ENCODE peak calls at places on chromosome 21, in nine cellular contexts. Z is AG08396; N is amygdala; D is NCI-H1105 treated with DMSO at 0.1 percent for 48 hours; C is left ventricle myocardium superior; Q is stimulated activated CD4-positive, alpha-beta T cell treated with anti-CD3 and anti-CD28 coated beads, Interleukin-12 subunit alpha, Interleukin-12 subunit beta, amount 100 ng/mL, for 4 hours; M is activated naive CD4-positive, alpha-beta T cell treated with anti-CD3 and anti-CD28 coated beads, Interleukin-2, amount 50 U/mL, for 72 hours; X is HTR-8/SVneo; H is effector memory CD4-positive, alpha-beta T cell. W is an unnamed sample.

GRCh38 chr21:31142600-31142999 is 104.3 kb upstream of the KRTAP19-8 start:
- DNase-seq in Z (no peak), N (no peak), D (no peak), C (no peak), Q (no peak), M (no peak), X (peak), H (no peak), W (no peak)

GRCh38 chr21:34679056-34679455 is 10.3 kb downstream of the CLIC6 start:
- DNase-seq in Z (no peak), N (no peak), D (no peak), C (no peak), Q (no peak), M (no peak), X (no peak), H (no peak), W (no peak)

GRCh38 chr21:34205811-34206635 is 132.6 kb downstream of the MRPS6 start:
- DNase-seq in Z (no peak), N (no peak), D (peak), C (no peak), Q (no peak), M (no peak), X (no peak), H (no peak), W (no peak)

GRCh38 chr21:29538115-29538514 is 239.4 kb downstream of the BACH1 start:
- DNase-seq in Z (no peak), N (no peak), D (no peak), C (no peak), Q (no peak), M (no peak), X (no peak), H (no peak), W (no peak)

GRCh38 chr21:38861006-38861405 is 55.3 kb downstream of the ETS2 start:
- DNase-seq in Z (no peak), N (no peak), D (peak), C (peak), Q (no peak), M (no peak), X (no peak), H (no peak), W (peak)

GRCh38 chr21:16192900-16193299 is 463.1 kb downstream of the USP25 start:
- DNase-seq in Z (no peak), N (no peak), D (no peak), C (no peak), Q (no peak), M (no peak), X (no peak), H (no peak), W (no peak)

GRCh38 chr21:31157756-31158155 is 119.5 kb upstream of the KRTAP19-8 start:
- DNase-seq in Z (no peak), N (no peak), D (no peak), C (no peak), Q (no peak), M (no peak), X (no peak), H (no peak), W (no peak)

GRCh38 chr21:35291963-35292627 is 243.0 kb upstream of the RUNX1 start:
- DNase-seq in Z (no peak), N (no peak), D (no peak), C (no peak), Q (no peak), M (no peak), X (no peak), H (no peak), W (no peak)

GRCh38 chr21:32549861-32550260 is 35.5 kb downstream of the TCP10L start:
- DNase-seq in Z (no peak), N (no peak), D (no peak), C (no peak), Q (no peak), M (no peak), X (no peak), H (no peak), W (no peak)

GRCh38 chr21:44058652-44058964 is 46.5 kb downstream of the TRAPPC10 start:
- DNase-seq in Z (no peak), N (no peak), D (no peak), C (no peak), Q (no peak), M (no peak), X (no peak), H (no peak), W (no peak)

GRCh38 chr21:32674038-32674437 is 53.8 kb downstream of the SYNJ1 start:
- DNase-seq in Z (no peak), N (no peak), D (no peak), C (no peak), Q (no peak), M (no peak), X (no peak), H (no peak), W (no peak)

GRCh38 chr21:18832950-18833349 is 429.4 kb upstream of the TMPRSS15 start:
- DNase-seq in Z (no peak), N (no peak), D (no peak), C (no peak), Q (no peak), M (no peak), X (peak), H (no peak), W (no peak)

GRCh38 chr21:42233067-42233981 is 14.4 kb downstream of the ABCG1 start:
- DNase-seq in Z (peak), N (no peak), D (no peak), C (peak), Q (peak), M (peak), X (no peak), H (peak), W (peak)

GRCh38 chr21:26529556-26529955 is 43.5 kb downstream of the CYYR1 start:
- DNase-seq in Z (no peak), N (no peak), D (no peak), C (no peak), Q (no peak), M (no peak), X (no peak), H (no peak), W (no peak)

GRCh38 chr21:35350965-35351364 is 301.9 kb upstream of the RUNX1 start:
- DNase-seq in Z (no peak), N (no peak), D (no peak), C (no peak), Q (no peak), M (no peak), X (no peak), H (no peak), W (no peak)

GRCh38 chr21:39125752-39126485 is 57.3 kb downstream of the PSMG1 start:
- DNase-seq in Z (peak), N (peak), D (peak), C (no peak), Q (no peak), M (no peak), X (peak), H (no peak), W (no peak)

GRCh38 chr21:45974073-45975016 is 7.2 kb upstream of the COL6A1 start:
- DNase-seq in Z (peak), N (no peak), D (no peak), C (peak), Q (peak), M (peak), X (peak), H (no peak), W (peak)

GRCh38 chr21:15774590-15774989 is 44.8 kb downstream of the USP25 start:
- DNase-seq in Z (no peak), N (no peak), D (no peak), C (no peak), Q (no peak), M (no peak), X (no peak), H (no peak), W (no peak)

GRCh38 chr21:45828580-45829565 is 152.7 kb upstream of the COL6A1 start:
- DNase-seq in Z (no peak), N (no peak), D (no peak), C (no peak), Q (no peak), M (no peak), X (no peak), H (no peak), W (no peak)

GRCh38 chr21:42414928-42415769 is 11.4 kb downstream of the UBASH3A start:
- DNase-seq in Z (no peak), N (no peak), D (no peak), C (no peak), Q (peak), M (peak), X (peak), H (peak), W (no peak)

GRCh38 chr21:35940074-35940927 is 120.0 kb downstream of the SETD4 start:
- DNase-seq in Z (peak), N (peak), D (peak), C (peak), Q (no peak), M (no peak), X (peak), H (no peak), W (no peak)

W was measured in Right ventricle myocardium superior.